ENCODE peak calls at places on chromosomes 7 and 10, in five cellular contexts. T, K, V, A and Y are unnamed samples. For H3K4me1, the result is how much of the 10 kb centered on the place peaks cover.

GRCh38 chr10:15725603-15726002 is 5.9 kb upstream of the ITGA8 start:
- DNase-seq in T (no peak), K (no peak), V (no peak), A (peak), Y (no peak)

GRCh38 chr10:119526606-119527592 is 15.6 kb downstream of the RGS10 start:
- DNase-seq in T (no peak), K (no peak), V (peak), A (no peak), Y (no peak)

GRCh38 chr7:156840134-156840533 is 52.8 kb downstream of the LMBR1 start:
- DNase-seq in T (no peak), K (no peak), V (no peak), A (no peak), Y (no peak)

GRCh38 chr7:108503112-108504026 is 22.6 kb downstream of the PNPLA8 start:
- DNase-seq in T (no peak), K (no peak), V (no peak), A (no peak), Y (no peak)

GRCh38 chr10:120477006-120477722 is 20.1 kb downstream of the PLPP4 start:
- DNase-seq in T (no peak), K (no peak), V (no peak), A (no peak), Y (no peak)

GRCh38 chr7:102453319-102453718 is 11.3 kb downstream of the ALKBH4 start:
- DNase-seq in T (no peak), K (no peak), V (no peak), A (no peak), Y (no peak)

GRCh38 chr10:49652416-49653385 is 26.8 kb upstream of the C10orf53 start:
- DNase-seq in T (no peak), K (no peak), V (no peak), A (no peak), Y (no peak)

GRCh38 chr10:131117416-131118212 is 193.9 kb downstream of the TCERG1L start:
- DNase-seq in T (no peak), K (no peak), V (no peak), A (no peak), Y (no peak)

GRCh38 chr10:6491841-6492609 is 88.1 kb downstream of the PRKCQ start:
- DNase-seq in T (no peak), K (no peak), V (no peak), A (no peak), Y (no peak)

GRCh38 chr7:70764004-70764691 is 367.8 kb upstream of the GALNT17 start:
- DNase-seq in T (no peak), K (no peak), V (no peak), A (no peak), Y (no peak)

GRCh38 chr10:43407148-43407575 is 1.8 kb downstream of the HNRNPF start:
- DNase-seq in T (peak), K (no peak), V (peak), A (no peak), Y (no peak)

GRCh38 chr10:58706836-58707235 is 194.2 kb downstream of the BICC1 start:
- DNase-seq in T (no peak), K (no peak), V (no peak), A (no peak), Y (no peak)

GRCh38 chr7:151204383-151205032 is 5.8 kb downstream of the H2BK1 start:
- DNase-seq in T (no peak), K (no peak), V (no peak), A (no peak), Y (no peak)

GRCh38 chr7:34564091-34564490 is 93.9 kb upstream of the NPSR1 start:
- DNase-seq in T (no peak), K (no peak), V (no peak), A (no peak), Y (no peak)

GRCh38 chr10:29105516-29106215 is 183.2 kb upstream of the LYZL1 start:
- DNase-seq in T (no peak), K (no peak), V (no peak), A (peak), Y (no peak)

GRCh38 chr7:40133561-40134427 is 628 bp downstream of the MPLKIP start:
- DNase-seq in T (no peak), K (no peak), V (no peak), A (peak), Y (no peak)

GRCh38 chr10:48598243-48598935 is 6.5 kb downstream of the ARHGAP22 start:
- DNase-seq in T (no peak), K (no peak), V (no peak), A (no peak), Y (no peak)

GRCh38 chr10:124248646-124249045 is 155.2 kb upstream of the CHST15 start:
- DNase-seq in T (peak), K (no peak), V (no peak), A (no peak), Y (no peak)

GRCh38 chr10:124588736-124589451 is 127.3 kb downstream of the LHPP start:
- DNase-seq in T (peak), K (no peak), V (peak), A (no peak), Y (peak)

GRCh38 chr10:86968271-86968993 is at the start of gene ADIRF:
- DNase-seq in T (peak), K (no peak), V (peak), A (no peak), Y (peak)

GRCh38 chr10:86964847-86965190 is 3.5 kb upstream of the ADIRF start:
- DNase-seq in T (no peak), K (no peak), V (no peak), A (no peak), Y (no peak)

GRCh38 chr10:86967481-86967941 is 771 bp upstream of the ADIRF start:
- DNase-seq in T (peak), K (no peak), V (no peak), A (no peak), Y (no peak)

GRCh38 chr10:86964061-86964846 is 4.0 kb upstream of the ADIRF start:
- DNase-seq in T (peak), K (no peak), V (peak), A (no peak), Y (peak)

GRCh38 chr10:86966008-86966654 is 2.2 kb upstream of the ADIRF start:
- DNase-seq in T (peak), K (no peak), V (no peak), A (no peak), Y (peak)
- H3K4me3 ChIP-seq in T (no peak), K (no peak), V (no peak), A (no peak), Y (no peak)

DNA sequence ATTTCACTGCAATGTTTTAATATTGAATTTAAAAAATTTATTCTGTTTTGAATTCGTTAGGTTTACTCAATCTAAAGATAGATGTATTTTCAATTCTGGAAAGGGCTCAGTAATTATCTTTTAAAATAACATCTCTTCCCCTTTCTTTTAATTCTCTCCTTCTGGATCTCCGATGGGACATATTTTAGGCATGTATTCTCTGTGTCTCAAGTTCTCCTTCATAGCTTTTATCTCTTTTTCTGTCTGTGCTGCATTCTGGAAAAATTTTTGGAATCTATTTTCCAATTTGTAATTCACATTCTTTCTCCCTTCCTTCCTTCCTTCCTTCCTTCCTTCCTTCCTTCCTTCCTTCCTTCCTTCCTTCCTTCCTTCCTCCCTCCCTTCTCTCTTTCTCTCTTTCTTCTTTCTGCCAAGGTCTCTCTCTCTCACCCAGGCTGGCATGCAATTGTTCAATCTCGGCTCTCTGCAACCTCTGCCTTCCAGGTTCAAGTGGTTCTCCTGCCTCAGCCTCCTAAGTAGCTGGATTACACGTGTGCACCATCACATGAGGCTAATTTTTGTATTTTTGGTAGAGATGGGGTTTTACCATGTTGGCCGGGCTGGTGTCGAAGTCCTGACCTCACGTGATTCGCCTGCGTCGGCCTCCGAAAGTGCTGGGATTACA is 98.5 kb upstream of the CTTNBP2 start:
- DNase-seq in T (no peak), K (no peak), V (no peak), A (no peak), Y (no peak)
- H3K4me1 ChIP-seq in T (under half), K (under half), V (under half), A (under half), Y (under half)

GRCh38 chr10:80496555-80497172 is 41.0 kb upstream of the SH2D4B start:
- DNase-seq in T (no peak), K (no peak), V (no peak), A (no peak), Y (no peak)

GRCh38 chr10:80500572-80501380 is 36.9 kb upstream of the SH2D4B start:
- DNase-seq in T (peak), K (no peak), V (peak), A (no peak), Y (no peak)

GRCh38 chr10:80497187-80498038 is 40.3 kb upstream of the SH2D4B start:
- DNase-seq in T (peak), K (no peak), V (peak), A (no peak), Y (peak)

GRCh38 chr10:80498833-80499671 is 38.6 kb upstream of the SH2D4B start:
- DNase-seq in T (peak), K (no peak), V (peak), A (peak), Y (peak)

GRCh38 chr10:80498039-80498832 is 39.5 kb upstream of the SH2D4B start:
- DNase-seq in T (no peak), K (no peak), V (no peak), A (no peak), Y (no peak)
- TF ChIP-seq POLR2A in T (no peak), K (no peak), V (no peak), A (no peak), Y (no peak)

GRCh38 chr10:116627386-116627933 is 6.7 kb downstream of the PNLIPRP2 start:
- DNase-seq in T (peak), K (peak), V (no peak), A (peak), Y (no peak)
- H3K4me3 ChIP-seq in T (peak), K (peak), V (no peak), A (peak), Y (peak)

GRCh38 chr7:7261863-7262262 is 79.5 kb downstream of the C1GALT1 start:
- DNase-seq in T (no peak), K (no peak), V (no peak), A (no peak), Y (no peak)
- H3K4me1 ChIP-seq in T (under half), K (under half), V (under half), A (under half), Y (under half)

GRCh38 chr10:110007171-110007700 is 548 bp upstream of the ADD3 start:
- DNase-seq in T (no peak), K (no peak), V (no peak), A (peak), Y (no peak)
- TF ChIP-seq POLR2A in T (no peak), K (peak), V (no peak), A (no peak), Y (peak)